ENCODE peak calls at places on chromosomes 6 and 20, in five cellular contexts. P is progenitor cell of endocrine pancreas, O is lung, E is OCI-LY7, H is PC-3. M is an unnamed sample.

GRCh38 chr6:33702345-33702977 is 9.0 kb downstream of the UQCC2 start:
- DNase-seq in P (no peak), O (no peak), E (peak), H (peak), M (peak)

GRCh38 chr6:135183532-135184440 is 2.7 kb downstream of the MYB start:
- DNase-seq in P (peak), O (peak), E (peak), H (peak), M (peak)

GRCh38 chr6:28977351-28978136 is 27.6 kb downstream of the ZNF311 start:
- DNase-seq in P (no peak), O (no peak), E (no peak), H (peak), M (peak)

GRCh38 chr6:37049990-37050853 is 44.8 kb downstream of the FGD2 start:
- DNase-seq in P (no peak), O (peak), E (peak), H (no peak), M (no peak)

GRCh38 chr20:61346996-61347906 is 95.2 kb downstream of the CDH4 start:
- DNase-seq in P (no peak), O (no peak), E (no peak), H (no peak), M (no peak)

GRCh38 chr6:137697267-137697938 is 169.7 kb upstream of the TNFAIP3 start:
- DNase-seq in P (no peak), O (no peak), E (no peak), H (peak), M (peak)

GRCh38 chr6:159852877-159853276 is 37.9 kb upstream of the MAS1 start:
- DNase-seq in P (no peak), O (no peak), E (peak), H (peak), M (peak)

GRCh38 chr20:1566701-1567100 is 9.2 kb upstream of the SIRPD start:
- DNase-seq in P (no peak), O (no peak), E (no peak), H (peak), M (peak)

GRCh38 chr6:108760158-108761050 is 87.8 kb upstream of the ARMC2 start:
- DNase-seq in P (no peak), O (no peak), E (no peak), H (no peak), M (no peak)

GRCh38 chr6:138377844-138378243 is at the start of gene SMIM28:
- DNase-seq in P (no peak), O (no peak), E (no peak), H (no peak), M (no peak)

GRCh38 chr6:12384417-12384912 is 94.3 kb downstream of the EDN1 start:
- DNase-seq in P (no peak), O (no peak), E (no peak), H (no peak), M (no peak)

GRCh38 chr6:118128755-118129154 is 221.7 kb downstream of the SLC35F1 start:
- DNase-seq in P (no peak), O (no peak), E (no peak), H (no peak), M (no peak)

DNA sequence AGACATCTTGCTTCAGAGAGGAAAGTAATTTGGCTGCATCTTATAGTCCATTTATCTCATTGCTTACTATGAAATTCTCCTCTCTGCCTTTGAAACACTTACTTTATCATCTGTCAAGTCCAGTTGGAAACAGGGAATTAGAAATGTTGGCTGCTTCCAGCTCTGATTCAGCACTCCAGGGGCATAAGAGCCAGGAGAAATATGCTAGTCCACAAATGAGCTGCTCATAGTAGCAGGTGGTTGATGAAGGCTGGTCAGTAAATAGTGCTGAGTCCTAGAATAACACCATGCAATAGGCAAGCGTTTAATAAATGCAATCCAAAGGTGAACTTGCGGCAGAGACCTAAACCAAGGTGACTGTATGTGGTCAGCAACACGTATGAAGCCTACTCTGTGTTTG is 227.2 kb downstream of the SLC35F1 start:
- DNase-seq in P (no peak), O (no peak), E (no peak), H (no peak), M (no peak)
- TF ChIP-seq CTCF in P (no peak), O (no peak), E (no peak), H (no peak), M (no peak)

GRCh38 chr20:63946986-63947637 is 9.1 kb downstream of the UCKL1 start:
- DNase-seq in P (no peak), O (no peak), E (no peak), H (no peak), M (no peak)
- TF ChIP-seq CTCF in P (no peak), O (no peak), E (no peak), H (no peak), M (no peak)

DNA sequence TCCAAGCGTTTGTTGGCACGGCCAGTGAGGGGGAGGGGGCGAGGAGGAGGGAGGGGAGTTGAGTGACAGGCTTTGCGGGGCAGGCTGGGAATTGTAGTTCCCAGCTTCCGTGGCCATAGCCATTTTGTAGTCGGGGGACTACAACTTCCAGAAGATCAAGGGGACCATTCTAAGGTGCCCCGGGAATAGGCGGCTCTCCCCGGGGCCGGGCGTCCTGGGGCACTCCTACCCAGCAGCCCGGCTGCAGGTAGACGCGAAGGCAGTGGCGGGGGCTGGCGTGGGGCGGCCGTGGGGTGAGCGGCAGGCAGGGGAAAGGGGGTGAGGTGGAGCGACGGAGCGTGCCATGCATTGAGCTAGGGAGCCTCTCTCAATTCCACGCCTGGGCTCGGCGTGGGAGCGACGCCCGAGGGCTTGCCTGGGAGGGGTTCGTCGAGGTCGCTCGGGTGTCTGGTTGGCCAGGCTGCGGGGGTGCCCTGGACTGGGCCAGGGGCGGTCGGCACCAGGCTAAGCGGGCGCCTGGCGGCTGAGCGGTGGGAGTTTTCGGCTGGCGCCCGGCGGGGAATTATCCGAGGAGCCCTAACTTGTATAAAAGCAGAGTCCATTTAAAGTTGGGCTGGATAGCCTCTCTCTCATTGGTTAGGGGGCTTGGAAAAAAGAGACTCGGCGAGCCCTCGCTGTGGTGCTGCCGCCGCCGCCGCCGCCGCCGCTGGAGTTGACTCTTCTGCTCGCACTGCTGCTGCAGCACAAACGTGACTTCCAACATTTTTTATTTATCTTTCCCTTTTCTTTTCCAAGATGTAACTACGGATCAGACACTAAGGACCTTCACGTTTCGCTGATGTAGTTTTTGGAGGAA is at the start of gene JARID2:
- DNase-seq in P (peak), O (peak), E (peak), H (peak), M (peak)
- TF ChIP-seq CTCF in P (no peak), O (no peak), E (no peak), H (no peak), M (no peak)

DNA sequence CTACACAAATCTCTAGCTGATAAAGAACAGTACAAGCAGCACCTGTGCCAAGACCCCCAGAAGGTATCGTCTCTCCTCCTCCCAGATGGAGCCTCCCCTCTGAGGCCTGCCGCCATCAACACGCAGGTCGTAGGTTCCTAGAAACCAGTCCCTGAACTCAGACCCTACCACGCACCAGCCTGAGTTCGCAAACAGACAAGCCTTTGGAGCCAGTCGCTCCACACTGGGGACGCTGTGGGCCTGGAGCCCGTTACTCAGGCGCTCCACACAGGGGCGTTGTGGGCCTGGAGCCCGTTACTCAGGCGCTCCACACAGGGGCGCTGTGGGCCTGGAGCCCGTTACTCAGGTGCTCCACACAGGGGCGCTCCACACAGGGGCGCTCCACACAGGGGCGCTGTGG is 263.3 kb downstream of the THBS2 start:
- DNase-seq in P (no peak), O (no peak), E (no peak), H (no peak), M (no peak)
- TF ChIP-seq CTCF in P (no peak), O (no peak), E (no peak), H (no peak), M (no peak)

M was measured in MCF 10A.